ENCODE peak calls at places on chromosomes 5 and 9, in eight cellular contexts. One of them, this sample, is unnamed.
A peak's percentile ranks its signal among the peaks of the same experiment; 100 is the strongest.

GRCh38 chr5:159601216-159601615 is 270.9 kb upstream of the IL12B start:
- DNase-seq in fibroblast of mammary gland: peak; percentile 57
- DNase-seq in astrocyte of the spinal cord: peak; percentile 8
- DNase-seq in kidney epithelial cell: no peak
- DNase-seq in A549: no peak
- DNase-seq in heart right ventricle: no peak
- DNase-seq in choroid plexus epithelial cell: peak; percentile 78
- DNase-seq in dorsolateral prefrontal cortex: no peak
- DNase-seq in this sample: no peak

GRCh38 chr5:91038180-91038808 is 344.8 kb downstream of the ARRDC3 start:
- DNase-seq in heart right ventricle: no peak
- DNase-seq in A549: no peak
- DNase-seq in choroid plexus epithelial cell: no peak
- DNase-seq in fibroblast of mammary gland: peak; percentile 32
- DNase-seq in kidney epithelial cell: no peak
- DNase-seq in astrocyte of the spinal cord: no peak
- DNase-seq in dorsolateral prefrontal cortex: no peak
- DNase-seq in this sample: no peak

GRCh38 chr9:35748858-35749514 is at the start of the genes GBA2 and RGP1:
- DNase-seq in astrocyte of the spinal cord: peak; percentile 55
- DNase-seq in A549: peak; percentile 81
- DNase-seq in kidney epithelial cell: no peak
- DNase-seq in dorsolateral prefrontal cortex: peak; percentile 80
- DNase-seq in choroid plexus epithelial cell: peak; percentile 67
- DNase-seq in heart right ventricle: peak; percentile 82
- DNase-seq in fibroblast of mammary gland: peak; percentile 61
- DNase-seq in this sample: no peak

GRCh38 chr5:109156885-109157284 is 252.9 kb downstream of the PJA2 start:
- DNase-seq in astrocyte of the spinal cord: no peak
- DNase-seq in dorsolateral prefrontal cortex: no peak
- DNase-seq in fibroblast of mammary gland: no peak
- DNase-seq in choroid plexus epithelial cell: no peak
- DNase-seq in A549: no peak
- DNase-seq in heart right ventricle: no peak
- DNase-seq in kidney epithelial cell: no peak
- DNase-seq in this sample: no peak

GRCh38 chr9:75892168-75892901 is 1.9 kb downstream of the PCSK5 start:
- DNase-seq in choroid plexus epithelial cell: peak; percentile 15
- DNase-seq in A549: peak; percentile 22
- DNase-seq in heart right ventricle: peak; percentile 8
- DNase-seq in dorsolateral prefrontal cortex: no peak
- DNase-seq in kidney epithelial cell: no peak
- DNase-seq in astrocyte of the spinal cord: peak; percentile 12
- DNase-seq in fibroblast of mammary gland: peak; percentile 12
- DNase-seq in this sample: no peak

GRCh38 chr5:1660037-1660400 is 136.3 kb upstream of the LPCAT1 start:
- DNase-seq in fibroblast of mammary gland: no peak
- DNase-seq in choroid plexus epithelial cell: no peak
- DNase-seq in dorsolateral prefrontal cortex: no peak
- DNase-seq in kidney epithelial cell: no peak
- DNase-seq in heart right ventricle: no peak
- DNase-seq in A549: no peak
- DNase-seq in astrocyte of the spinal cord: no peak
- DNase-seq in this sample: no peak

GRCh38 chr5:94243612-94244011 is 374.8 kb downstream of the KIAA0825 start:
- DNase-seq in A549: no peak
- DNase-seq in astrocyte of the spinal cord: peak; percentile 60
- DNase-seq in fibroblast of mammary gland: peak; percentile 52
- DNase-seq in dorsolateral prefrontal cortex: no peak
- DNase-seq in choroid plexus epithelial cell: no peak
- DNase-seq in kidney epithelial cell: no peak
- DNase-seq in heart right ventricle: no peak
- DNase-seq in this sample: no peak

GRCh38 chr5:65059681-65060598 is 291.2 kb downstream of the CWC27 start:
- DNase-seq in choroid plexus epithelial cell: peak; percentile 58
- DNase-seq in kidney epithelial cell: peak; percentile 19
- DNase-seq in heart right ventricle: no peak
- DNase-seq in A549: no peak
- DNase-seq in fibroblast of mammary gland: peak; percentile 52
- DNase-seq in astrocyte of the spinal cord: no peak
- DNase-seq in dorsolateral prefrontal cortex: no peak
- DNase-seq in this sample: no peak

GRCh38 chr9:29213374-29214161 is 1640.3 kb upstream of the C9orf72 start:
- DNase-seq in kidney epithelial cell: no peak
- DNase-seq in dorsolateral prefrontal cortex: no peak
- DNase-seq in A549: peak; percentile 33
- DNase-seq in fibroblast of mammary gland: no peak
- DNase-seq in heart right ventricle: no peak
- DNase-seq in choroid plexus epithelial cell: no peak
- DNase-seq in astrocyte of the spinal cord: peak; percentile 10
- DNase-seq in this sample: no peak

GRCh38 chr5:95162231-95162992 is 122.5 kb downstream of the MCTP1 start:
- DNase-seq in choroid plexus epithelial cell: no peak
- DNase-seq in dorsolateral prefrontal cortex: no peak
- DNase-seq in heart right ventricle: no peak
- DNase-seq in A549: no peak
- DNase-seq in kidney epithelial cell: no peak
- DNase-seq in fibroblast of mammary gland: no peak
- DNase-seq in astrocyte of the spinal cord: no peak
- DNase-seq in this sample: no peak

GRCh38 chr5:15757103-15757502 is 257.1 kb downstream of the FBXL7 start:
- DNase-seq in kidney epithelial cell: no peak
- DNase-seq in astrocyte of the spinal cord: peak; percentile 63
- DNase-seq in choroid plexus epithelial cell: peak; percentile 78
- DNase-seq in heart right ventricle: no peak
- DNase-seq in A549: no peak
- DNase-seq in fibroblast of mammary gland: peak; percentile 33
- DNase-seq in dorsolateral prefrontal cortex: no peak
- DNase-seq in this sample: no peak

GRCh38 chr5:15748266-15748665 is 248.3 kb downstream of the FBXL7 start:
- DNase-seq in astrocyte of the spinal cord: no peak
- DNase-seq in heart right ventricle: no peak
- DNase-seq in fibroblast of mammary gland: no peak
- DNase-seq in choroid plexus epithelial cell: no peak
- DNase-seq in kidney epithelial cell: no peak
- DNase-seq in dorsolateral prefrontal cortex: no peak
- DNase-seq in A549: no peak
- DNase-seq in this sample: no peak

GRCh38 chr5:15757635-15758034 is 257.7 kb downstream of the FBXL7 start:
- DNase-seq in A549: no peak
- DNase-seq in fibroblast of mammary gland: no peak
- DNase-seq in choroid plexus epithelial cell: no peak
- DNase-seq in kidney epithelial cell: no peak
- DNase-seq in astrocyte of the spinal cord: no peak
- DNase-seq in dorsolateral prefrontal cortex: no peak
- DNase-seq in heart right ventricle: no peak
- DNase-seq in this sample: no peak

DNA sequence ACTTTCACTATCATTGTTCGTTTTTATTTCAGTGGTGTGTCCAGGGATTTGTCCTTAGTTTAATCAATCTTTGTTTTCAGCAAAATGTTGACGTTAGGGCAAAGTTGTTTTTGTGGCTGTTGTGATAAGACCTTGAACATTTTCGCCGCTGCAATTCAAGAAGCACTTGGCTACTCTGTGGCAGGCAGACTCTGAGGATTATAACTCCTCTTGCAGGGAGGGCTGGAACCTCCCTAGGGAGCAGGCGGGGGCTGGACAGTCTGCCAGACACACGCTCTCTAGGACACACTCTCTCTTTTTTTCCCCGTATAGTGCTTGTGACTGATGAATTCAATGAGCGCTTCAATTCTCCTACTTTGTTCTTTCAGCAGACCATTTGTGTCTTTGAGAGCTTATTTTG is 252.9 kb downstream of the FBXL7 start:
- DNase-seq in A549: no peak
- DNase-seq in choroid plexus epithelial cell: peak; percentile 65
- DNase-seq in astrocyte of the spinal cord: peak; percentile 51
- DNase-seq in dorsolateral prefrontal cortex: no peak
- DNase-seq in fibroblast of mammary gland: peak; percentile 52
- DNase-seq in kidney epithelial cell: no peak
- DNase-seq in heart right ventricle: peak; percentile 70
- DNase-seq in this sample: no peak
- H3K4me3 ChIP-seq in A549: no peak overlapping the region
- H3K4me3 ChIP-seq in choroid plexus epithelial cell: peak overlapping the region; percentile 52
- H3K4me3 ChIP-seq in astrocyte of the spinal cord: peak overlapping the region; percentile 33
- H3K4me3 ChIP-seq in dorsolateral prefrontal cortex: no peak overlapping the region
- H3K4me3 ChIP-seq in fibroblast of mammary gland: peak overlapping the region; percentile 19
- H3K4me3 ChIP-seq in kidney epithelial cell: no peak overlapping the region
- H3K4me3 ChIP-seq in heart right ventricle: peak overlapping the region; percentile 8
- H3K4me3 ChIP-seq in this sample: peak overlapping the region; percentile 25

DNA sequence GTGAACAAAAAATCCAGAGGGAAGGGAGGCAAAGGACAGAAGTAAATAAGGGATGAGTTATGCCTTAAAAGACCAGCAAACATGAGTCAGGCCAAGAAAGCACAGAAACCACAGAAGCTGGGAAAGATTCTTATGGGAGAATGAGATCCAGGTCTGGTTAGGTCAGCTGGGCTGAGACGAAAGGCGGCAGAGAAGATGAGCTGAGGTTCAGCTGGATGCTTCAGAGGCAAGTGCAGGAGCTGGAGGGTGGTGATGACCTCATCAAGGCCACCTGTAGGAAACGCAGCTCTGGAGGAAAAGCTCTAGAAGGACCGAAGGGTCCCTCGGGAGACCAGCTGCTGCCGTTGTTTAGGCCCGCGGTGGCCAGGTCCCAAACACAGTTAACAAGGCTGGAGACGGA is 152.0 kb downstream of the MYO10 start:
- DNase-seq in fibroblast of mammary gland: peak; percentile 90
- DNase-seq in dorsolateral prefrontal cortex: no peak
- DNase-seq in astrocyte of the spinal cord: peak; percentile 76
- DNase-seq in heart right ventricle: no peak
- DNase-seq in kidney epithelial cell: peak; percentile 32
- DNase-seq in choroid plexus epithelial cell: peak; percentile 61
- DNase-seq in A549: no peak
- DNase-seq in this sample: no peak
- TF ChIP-seq CTCF in fibroblast of mammary gland: no peak
- TF ChIP-seq CTCF in dorsolateral prefrontal cortex: no peak
- TF ChIP-seq CTCF in astrocyte of the spinal cord: no peak
- TF ChIP-seq CTCF in heart right ventricle: no peak
- TF ChIP-seq CTCF in kidney epithelial cell: no peak
- TF ChIP-seq CTCF in choroid plexus epithelial cell: no peak
- TF ChIP-seq CTCF in A549: no peak
- TF ChIP-seq CTCF in this sample: no peak

DNA sequence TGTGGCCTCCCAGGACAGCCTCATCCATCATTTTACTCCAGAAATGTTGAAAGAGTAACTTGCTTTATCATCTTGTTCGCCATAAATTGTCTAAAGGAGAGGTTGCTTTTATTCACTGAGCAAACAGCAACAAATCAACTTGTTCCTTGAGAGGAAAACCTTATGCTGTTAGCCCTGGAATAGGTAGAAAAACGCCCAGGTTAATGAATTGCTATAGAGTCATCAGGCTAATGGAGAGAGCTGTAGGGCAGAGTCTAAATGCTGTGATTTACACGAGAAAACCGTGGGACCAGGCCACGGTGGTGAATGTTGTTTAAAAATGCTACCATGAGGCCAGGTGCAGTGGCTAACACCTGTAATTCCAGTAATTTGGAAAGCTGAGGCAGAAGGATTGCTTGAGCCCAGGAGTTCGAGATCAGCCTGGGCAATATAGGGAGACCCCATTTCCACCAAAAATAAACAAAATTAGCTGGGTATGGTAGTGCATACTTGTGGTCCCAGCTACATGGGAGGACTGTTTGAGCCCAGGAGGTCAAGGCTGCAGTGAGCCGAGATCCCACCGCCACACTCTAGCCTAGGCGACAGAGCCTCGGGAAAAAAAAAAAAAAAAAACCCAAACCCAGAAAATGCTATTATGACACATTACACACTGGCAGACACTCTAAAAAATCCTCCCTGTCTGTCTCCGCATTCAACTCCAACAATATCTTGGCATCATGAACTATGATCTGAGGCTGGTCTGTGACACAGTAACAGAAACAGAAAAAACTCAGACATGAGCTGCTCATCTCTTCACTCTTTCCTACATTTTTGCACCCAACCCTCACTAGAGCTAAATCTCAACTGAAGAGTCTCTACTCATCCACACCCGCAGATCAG is 118.5 kb upstream of the RETREG1 start:
- DNase-seq in A549: no peak
- DNase-seq in kidney epithelial cell: no peak
- DNase-seq in astrocyte of the spinal cord: no peak
- DNase-seq in dorsolateral prefrontal cortex: no peak
- DNase-seq in fibroblast of mammary gland: no peak
- DNase-seq in choroid plexus epithelial cell: no peak
- DNase-seq in heart right ventricle: no peak
- DNase-seq in this sample: peak; percentile 15
- H3K4me3 ChIP-seq in A549: no peak overlapping the region
- H3K4me3 ChIP-seq in kidney epithelial cell: no peak overlapping the region
- H3K4me3 ChIP-seq in astrocyte of the spinal cord: no peak overlapping the region
- H3K4me3 ChIP-seq in dorsolateral prefrontal cortex: peak overlapping the region; percentile 21
- H3K4me3 ChIP-seq in fibroblast of mammary gland: no peak overlapping the region
- H3K4me3 ChIP-seq in choroid plexus epithelial cell: no peak overlapping the region
- H3K4me3 ChIP-seq in heart right ventricle: no peak overlapping the region
- H3K4me3 ChIP-seq in this sample: no peak overlapping the region

GRCh38 chr5:3104446-3105047 is 353.1 kb upstream of the IRX2 start:
- DNase-seq in astrocyte of the spinal cord: no peak
- DNase-seq in dorsolateral prefrontal cortex: no peak
- DNase-seq in kidney epithelial cell: no peak
- DNase-seq in choroid plexus epithelial cell: no peak
- DNase-seq in A549: no peak
- DNase-seq in fibroblast of mammary gland: no peak
- DNase-seq in heart right ventricle: no peak
- DNase-seq in this sample: no peak

GRCh38 chr5:3103241-3103855 is 351.9 kb upstream of the IRX2 start:
- DNase-seq in dorsolateral prefrontal cortex: no peak
- DNase-seq in heart right ventricle: no peak
- DNase-seq in fibroblast of mammary gland: no peak
- DNase-seq in astrocyte of the spinal cord: no peak
- DNase-seq in choroid plexus epithelial cell: no peak
- DNase-seq in A549: no peak
- DNase-seq in kidney epithelial cell: no peak
- DNase-seq in this sample: no peak

GRCh38 chr5:3101561-3101960 is 350.1 kb upstream of the IRX2 start:
- DNase-seq in choroid plexus epithelial cell: no peak
- DNase-seq in kidney epithelial cell: no peak
- DNase-seq in astrocyte of the spinal cord: no peak
- DNase-seq in A549: no peak
- DNase-seq in dorsolateral prefrontal cortex: no peak
- DNase-seq in heart right ventricle: no peak
- DNase-seq in fibroblast of mammary gland: no peak
- DNase-seq in this sample: no peak

GRCh38 chr5:3100921-3101551 is 349.6 kb upstream of the IRX2 start:
- DNase-seq in astrocyte of the spinal cord: no peak
- DNase-seq in heart right ventricle: no peak
- DNase-seq in A549: no peak
- DNase-seq in choroid plexus epithelial cell: no peak
- DNase-seq in dorsolateral prefrontal cortex: no peak
- DNase-seq in fibroblast of mammary gland: no peak
- DNase-seq in kidney epithelial cell: no peak
- DNase-seq in this sample: no peak

GRCh38 chr5:3102531-3102930 is 351.1 kb upstream of the IRX2 start:
- DNase-seq in heart right ventricle: no peak
- DNase-seq in kidney epithelial cell: no peak
- DNase-seq in A549: no peak
- DNase-seq in fibroblast of mammary gland: no peak
- DNase-seq in astrocyte of the spinal cord: no peak
- DNase-seq in dorsolateral prefrontal cortex: no peak
- DNase-seq in choroid plexus epithelial cell: no peak
- DNase-seq in this sample: no peak
- TF ChIP-seq CTCF in heart right ventricle: no peak
- TF ChIP-seq CTCF in kidney epithelial cell: no peak
- TF ChIP-seq CTCF in A549: no peak
- TF ChIP-seq CTCF in fibroblast of mammary gland: no peak
- TF ChIP-seq CTCF in astrocyte of the spinal cord: no peak
- TF ChIP-seq CTCF in dorsolateral prefrontal cortex: no peak
- TF ChIP-seq CTCF in choroid plexus epithelial cell: no peak
- TF ChIP-seq CTCF in this sample: no peak

GRCh38 chr9:14992516-14992915 is 82.3 kb upstream of the FREM1 start:
- DNase-seq in kidney epithelial cell: no peak
- DNase-seq in fibroblast of mammary gland: peak; percentile 15
- DNase-seq in heart right ventricle: no peak
- DNase-seq in dorsolateral prefrontal cortex: no peak
- DNase-seq in astrocyte of the spinal cord: peak; percentile 6
- DNase-seq in choroid plexus epithelial cell: no peak
- DNase-seq in A549: no peak
- DNase-seq in this sample: no peak
- H3K4me3 ChIP-seq in kidney epithelial cell: peak overlapping the region; percentile 71
- H3K4me3 ChIP-seq in fibroblast of mammary gland: peak overlapping the region; percentile 72
- H3K4me3 ChIP-seq in heart right ventricle: no peak overlapping the region
- H3K4me3 ChIP-seq in dorsolateral prefrontal cortex: peak overlapping the region; percentile 73
- H3K4me3 ChIP-seq in astrocyte of the spinal cord: peak overlapping the region; percentile 63
- H3K4me3 ChIP-seq in choroid plexus epithelial cell: no peak overlapping the region
- H3K4me3 ChIP-seq in A549: peak overlapping the region; percentile 52
- H3K4me3 ChIP-seq in this sample: peak overlapping the region; percentile 67